ENCODE peak calls at places on chromosomes 6 and 20, in five cellular contexts. Z is K562, I is H9, E is left lung, A is mesenchymal stem cell. D is an unnamed sample.

GRCh38 chr20:29409833-29410804 is 1847.3 kb upstream of the DEFB115 start:
- DNase-seq in Z (no peak), E (peak; percentile 82), I (no peak), A (no peak), D (no peak)

GRCh38 chr6:71489736-71490135 is 201.1 kb downstream of the OGFRL1 start:
- DNase-seq in A (peak; percentile 86), E (no peak), I (peak; percentile 42), Z (no peak), D (peak; percentile 73)

GRCh38 chr6:53359843-53360834 is 11.4 kb upstream of the ELOVL5 start:
- DNase-seq in Z (peak; percentile 37), E (no peak), A (peak; percentile 56), I (no peak), D (no peak)

GRCh38 chr20:18738055-18738454 is 75.5 kb upstream of the SCP2D1 start:
- DNase-seq in I (no peak), Z (peak; percentile 61), A (peak; percentile 19), E (no peak), D (peak; percentile 17)

GRCh38 chr6:36381502-36382389 is 5.7 kb downstream of the ETV7 start:
- DNase-seq in Z (no peak), I (no peak), A (no peak), E (no peak), D (no peak)

GRCh38 chr6:117504478-117505144 is 22.1 kb downstream of the DCBLD1 start:
- DNase-seq in A (no peak), E (no peak), I (no peak), Z (no peak), D (no peak)

GRCh38 chr20:62944746-62945145 is 6.8 kb downstream of the GID8 start:
- DNase-seq in E (no peak), Z (no peak), I (no peak), A (no peak), D (no peak)

GRCh38 chr20:63027425-63028389 is 20.9 kb upstream of the BHLHE23 start:
- DNase-seq in I (no peak), Z (no peak), A (no peak), E (peak; percentile 52), D (no peak)

GRCh38 chr6:41584668-41585205 is 38.6 kb downstream of the FOXP4 start:
- DNase-seq in I (peak; percentile 87), A (no peak), Z (no peak), E (no peak), D (no peak)

GRCh38 chr20:10626896-10627295 is 46.9 kb downstream of the JAG1 start:
- DNase-seq in I (peak; percentile 12), E (no peak), Z (no peak), A (no peak), D (peak; percentile 88)
- H3K4me1 ChIP-seq in I (peaks cover 9% of the 10 kb centered on the region), E (peaks cover 3% of the 10 kb centered on the region), Z (no peaks in the 10 kb centered on the region), A (peaks cover 7% of the 10 kb centered on the region), D (peaks cover 33% of the 10 kb centered on the region)

DNA sequence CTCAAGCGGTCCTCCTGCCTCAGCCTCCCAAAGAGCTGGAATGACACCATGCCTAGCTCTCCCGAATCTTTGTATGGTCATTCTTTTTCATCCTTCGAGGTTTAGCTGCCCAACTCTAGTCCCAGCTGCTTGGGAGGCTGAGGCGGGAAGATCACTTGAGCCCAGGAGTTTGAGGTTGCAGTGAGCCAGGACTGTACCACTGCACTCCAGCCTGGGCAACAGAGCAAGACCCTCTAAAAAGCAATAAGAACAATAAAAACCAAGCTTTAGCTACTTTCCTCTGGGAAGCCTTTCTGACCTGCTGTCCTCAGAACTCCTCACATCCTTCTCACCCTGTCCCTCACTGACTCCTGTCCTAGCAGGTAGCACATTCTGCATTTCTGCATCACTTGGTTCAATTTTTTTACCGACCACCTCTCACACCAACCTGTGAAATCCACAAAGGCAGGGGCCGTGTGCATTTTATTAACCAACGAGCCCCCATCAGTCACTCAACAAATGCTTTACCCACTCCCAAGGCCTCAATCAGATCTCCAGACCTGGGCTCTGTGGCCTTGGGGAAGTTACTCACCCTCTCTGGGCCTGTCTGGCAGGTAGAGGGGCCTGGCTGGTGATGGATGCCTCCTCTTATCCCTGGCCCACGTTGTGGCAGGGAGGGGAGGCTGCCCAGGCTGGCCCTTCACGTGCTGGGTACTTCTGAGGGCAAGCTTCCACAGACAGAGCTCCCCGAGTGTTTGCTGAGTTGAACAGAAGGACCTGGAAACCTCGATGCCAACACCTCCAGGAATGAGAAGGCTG is 14.7 kb upstream of the SRC start:
- DNase-seq in I (no peak), Z (no peak), A (no peak), E (peak; percentile 28), D (no peak)
- H3K27ac ChIP-seq in I (no peak overlapping the region), Z (no peak overlapping the region), A (no peak overlapping the region), E (no peak overlapping the region), D (peak overlapping the region; percentile 48)

GRCh38 chr6:150692604-150693003 is 92.9 kb downstream of the PLEKHG1 start:
- DNase-seq in Z (no peak), I (no peak), A (no peak), E (no peak), D (no peak)
- H3K4me1 ChIP-seq in Z (no peaks in the 10 kb centered on the region), I (no peaks in the 10 kb centered on the region), A (peaks cover 1% of the 10 kb centered on the region), E (peaks cover under 1% of the 10 kb centered on the region), D (no peaks in the 10 kb centered on the region)

GRCh38 chr6:157690441-157691210 is 132.4 kb upstream of the SNX9 start:
- DNase-seq in I (no peak), E (no peak), A (no peak), Z (no peak), D (no peak)

GRCh38 chr6:157689875-157690274 is 133.2 kb upstream of the SNX9 start:
- DNase-seq in A (no peak), Z (no peak), I (no peak), E (no peak), D (no peak)

GRCh38 chr6:157688275-157688959 is 134.6 kb upstream of the SNX9 start:
- DNase-seq in A (no peak), E (no peak), Z (no peak), I (no peak), D (no peak)

GRCh38 chr6:157685596-157686280 is 137.3 kb upstream of the SNX9 start:
- DNase-seq in E (no peak), A (no peak), I (no peak), Z (no peak), D (no peak)

GRCh38 chr6:157688960-157689599 is 134.0 kb upstream of the SNX9 start:
- DNase-seq in I (peak; percentile 62), E (no peak), A (no peak), Z (peak; percentile 49), D (no peak)
- H3K27ac ChIP-seq in I (no peak overlapping the region), E (no peak overlapping the region), A (no peak overlapping the region), Z (no peak overlapping the region), D (no peak overlapping the region)

GRCh38 chr6:142846459-142846831 is 98.5 kb downstream of the HIVEP2 start:
- DNase-seq in A (peak; percentile 85), I (no peak), E (no peak), Z (no peak), D (no peak)
- H3K4me1 ChIP-seq in A (peaks cover 13% of the 10 kb centered on the region), I (peaks cover 6% of the 10 kb centered on the region), E (peaks cover 32% of the 10 kb centered on the region), Z (peaks cover 3% of the 10 kb centered on the region), D (peaks cover 60% of the 10 kb centered on the region)

DNA sequence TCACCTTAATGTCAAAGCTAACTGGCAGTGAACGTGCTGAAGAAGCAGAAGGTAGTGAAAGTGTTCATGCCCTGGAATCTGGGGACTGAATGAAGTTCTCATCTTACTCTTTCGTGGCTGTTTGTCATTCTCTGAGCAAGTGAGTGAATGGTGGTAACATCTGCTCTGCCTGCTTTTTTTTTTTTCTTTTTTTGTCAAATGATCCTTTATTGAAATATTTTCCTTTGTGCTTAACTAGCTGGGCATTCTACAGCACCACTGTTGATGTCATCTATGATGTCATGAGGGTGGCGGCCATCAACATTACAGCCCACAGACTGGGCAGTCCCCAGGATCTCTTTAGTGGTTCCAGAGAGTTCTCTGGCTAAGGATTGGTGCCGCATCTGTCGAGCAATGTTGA is 65.2 kb downstream of the RIN2 start:
- DNase-seq in I (no peak), E (no peak), A (no peak), Z (no peak), D (no peak)
- H3K27ac ChIP-seq in I (no peak overlapping the region), E (no peak overlapping the region), A (no peak overlapping the region), Z (no peak overlapping the region), D (no peak overlapping the region)